ENCODE peak calls at places on chromosomes 16 and 17, in five cellular contexts. One of them, this sample, is unnamed.

GRCh38 chr16:82769845-82770244 is 143.1 kb downstream of the CDH13 start:
- DNase-seq in activated CD8-positive, alpha-beta T cell treated with anti-CD3 and anti-CD28 coated beads for 36 hours: no peak
- DNase-seq in WTC11: no peak
- DNase-seq in lung: no peak
- DNase-seq in IMR-90: no peak
- DNase-seq in this sample: no peak

GRCh38 chr16:66608241-66609138 is 4.0 kb downstream of the CMTM3 start:
- DNase-seq in activated CD8-positive, alpha-beta T cell treated with anti-CD3 and anti-CD28 coated beads for 36 hours: peak
- DNase-seq in WTC11: peak
- DNase-seq in lung: peak
- DNase-seq in IMR-90: peak
- DNase-seq in this sample: peak

GRCh38 chr16:10554569-10554968 is 25.8 kb downstream of the EMP2 start:
- DNase-seq in activated CD8-positive, alpha-beta T cell treated with anti-CD3 and anti-CD28 coated beads for 36 hours: no peak
- DNase-seq in WTC11: no peak
- DNase-seq in lung: no peak
- DNase-seq in IMR-90: no peak
- DNase-seq in this sample: no peak

GRCh38 chr17:36072431-36073121 is 8.5 kb downstream of the CCL18 start:
- DNase-seq in activated CD8-positive, alpha-beta T cell treated with anti-CD3 and anti-CD28 coated beads for 36 hours: peak
- DNase-seq in WTC11: peak
- DNase-seq in lung: peak
- DNase-seq in IMR-90: peak
- DNase-seq in this sample: peak

GRCh38 chr16:10919003-10919351 is 23.3 kb downstream of the DEXI start:
- DNase-seq in activated CD8-positive, alpha-beta T cell treated with anti-CD3 and anti-CD28 coated beads for 36 hours: no peak
- DNase-seq in WTC11: no peak
- DNase-seq in lung: no peak
- DNase-seq in IMR-90: no peak
- DNase-seq in this sample: no peak

GRCh38 chr17:7383371-7383741 is 2.5 kb downstream of the TNK1 start:
- DNase-seq in activated CD8-positive, alpha-beta T cell treated with anti-CD3 and anti-CD28 coated beads for 36 hours: no peak
- DNase-seq in WTC11: no peak
- DNase-seq in lung: no peak
- DNase-seq in IMR-90: no peak
- DNase-seq in this sample: no peak

GRCh38 chr16:81324808-81325207 is 10.0 kb downstream of the GAN start:
- DNase-seq in activated CD8-positive, alpha-beta T cell treated with anti-CD3 and anti-CD28 coated beads for 36 hours: no peak
- DNase-seq in WTC11: no peak
- DNase-seq in lung: no peak
- DNase-seq in IMR-90: no peak
- DNase-seq in this sample: no peak

GRCh38 chr17:56532926-56533325 is 60.6 kb upstream of the NOG start:
- DNase-seq in activated CD8-positive, alpha-beta T cell treated with anti-CD3 and anti-CD28 coated beads for 36 hours: no peak
- DNase-seq in WTC11: no peak
- DNase-seq in lung: no peak
- DNase-seq in IMR-90: no peak
- DNase-seq in this sample: no peak

GRCh38 chr17:48351916-48352332 is 78.1 kb downstream of the SKAP1 start:
- DNase-seq in activated CD8-positive, alpha-beta T cell treated with anti-CD3 and anti-CD28 coated beads for 36 hours: no peak
- DNase-seq in WTC11: no peak
- DNase-seq in lung: no peak
- DNase-seq in IMR-90: peak
- DNase-seq in this sample: no peak

GRCh38 chr17:36144014-36144413 is 32.4 kb downstream of the TBC1D3B start:
- DNase-seq in activated CD8-positive, alpha-beta T cell treated with anti-CD3 and anti-CD28 coated beads for 36 hours: no peak
- DNase-seq in WTC11: no peak
- DNase-seq in lung: no peak
- DNase-seq in IMR-90: no peak
- DNase-seq in this sample: no peak

GRCh38 chr16:57300387-57301125 is 16.1 kb upstream of the PLLP start:
- DNase-seq in activated CD8-positive, alpha-beta T cell treated with anti-CD3 and anti-CD28 coated beads for 36 hours: peak
- DNase-seq in WTC11: peak
- DNase-seq in lung: peak
- DNase-seq in IMR-90: peak
- DNase-seq in this sample: peak

GRCh38 chr16:138049-138417 is 440 bp downstream of the NPRL3 start:
- DNase-seq in activated CD8-positive, alpha-beta T cell treated with anti-CD3 and anti-CD28 coated beads for 36 hours: peak
- DNase-seq in WTC11: peak
- DNase-seq in lung: no peak
- DNase-seq in IMR-90: no peak
- DNase-seq in this sample: peak

GRCh38 chr17:77821114-77821513 is 137.4 kb upstream of the TNRC6C start:
- DNase-seq in activated CD8-positive, alpha-beta T cell treated with anti-CD3 and anti-CD28 coated beads for 36 hours: peak
- DNase-seq in WTC11: no peak
- DNase-seq in lung: no peak
- DNase-seq in IMR-90: no peak
- DNase-seq in this sample: no peak

GRCh38 chr16:52090080-52090479 is 456.9 kb downstream of the TOX3 start:
- DNase-seq in activated CD8-positive, alpha-beta T cell treated with anti-CD3 and anti-CD28 coated beads for 36 hours: no peak
- DNase-seq in WTC11: no peak
- DNase-seq in lung: no peak
- DNase-seq in IMR-90: peak
- DNase-seq in this sample: no peak

GRCh38 chr16:16096161-16096857 is 127.0 kb downstream of the ABCC6 start:
- DNase-seq in activated CD8-positive, alpha-beta T cell treated with anti-CD3 and anti-CD28 coated beads for 36 hours: no peak
- DNase-seq in WTC11: no peak
- DNase-seq in lung: peak
- DNase-seq in IMR-90: peak
- DNase-seq in this sample: no peak

GRCh38 chr17:185445-186138 is 4.1 kb upstream of the DOC2B start:
- DNase-seq in activated CD8-positive, alpha-beta T cell treated with anti-CD3 and anti-CD28 coated beads for 36 hours: peak
- DNase-seq in WTC11: no peak
- DNase-seq in lung: no peak
- DNase-seq in IMR-90: no peak
- DNase-seq in this sample: no peak

GRCh38 chr16:71927383-71927782 is 32.1 kb downstream of the IST1 start:
- DNase-seq in activated CD8-positive, alpha-beta T cell treated with anti-CD3 and anti-CD28 coated beads for 36 hours: no peak
- DNase-seq in WTC11: no peak
- DNase-seq in lung: peak
- DNase-seq in IMR-90: peak
- DNase-seq in this sample: no peak

GRCh38 chr16:72500545-72500944 is 328.6 kb upstream of the PMFBP1 start:
- DNase-seq in activated CD8-positive, alpha-beta T cell treated with anti-CD3 and anti-CD28 coated beads for 36 hours: no peak
- DNase-seq in WTC11: no peak
- DNase-seq in lung: no peak
- DNase-seq in IMR-90: no peak
- DNase-seq in this sample: no peak

GRCh38 chr17:47279062-47279801 is 25.6 kb downstream of the ITGB3 start:
- DNase-seq in activated CD8-positive, alpha-beta T cell treated with anti-CD3 and anti-CD28 coated beads for 36 hours: no peak
- DNase-seq in WTC11: no peak
- DNase-seq in lung: peak
- DNase-seq in IMR-90: peak
- DNase-seq in this sample: no peak

GRCh38 chr17:82449136-82449882 is 1.2 kb downstream of the CYBC1 start:
- DNase-seq in activated CD8-positive, alpha-beta T cell treated with anti-CD3 and anti-CD28 coated beads for 36 hours: peak
- DNase-seq in WTC11: peak
- DNase-seq in lung: no peak
- DNase-seq in IMR-90: no peak
- DNase-seq in this sample: peak

GRCh38 chr16:67286441-67287235 is 7.3 kb downstream of the PLEKHG4 start:
- DNase-seq in activated CD8-positive, alpha-beta T cell treated with anti-CD3 and anti-CD28 coated beads for 36 hours: no peak
- DNase-seq in WTC11: no peak
- DNase-seq in lung: no peak
- DNase-seq in IMR-90: no peak
- DNase-seq in this sample: no peak

GRCh38 chr17:1203111-1203966 is 23.6 kb upstream of the ABR start:
- DNase-seq in activated CD8-positive, alpha-beta T cell treated with anti-CD3 and anti-CD28 coated beads for 36 hours: peak
- DNase-seq in WTC11: peak
- DNase-seq in lung: peak
- DNase-seq in IMR-90: peak
- DNase-seq in this sample: peak

GRCh38 chr17:50658602-50659001 is 23.9 kb downstream of the ABCC3 start:
- DNase-seq in activated CD8-positive, alpha-beta T cell treated with anti-CD3 and anti-CD28 coated beads for 36 hours: no peak
- DNase-seq in WTC11: no peak
- DNase-seq in lung: no peak
- DNase-seq in IMR-90: no peak
- DNase-seq in this sample: no peak

GRCh38 chr16:85061566-85061965 is 34.0 kb downstream of the KIAA0513 start:
- DNase-seq in activated CD8-positive, alpha-beta T cell treated with anti-CD3 and anti-CD28 coated beads for 36 hours: no peak
- DNase-seq in WTC11: no peak
- DNase-seq in lung: peak
- DNase-seq in IMR-90: no peak
- DNase-seq in this sample: no peak

GRCh38 chr16:72068930-72069329 is 5.9 kb downstream of the HPR start:
- DNase-seq in activated CD8-positive, alpha-beta T cell treated with anti-CD3 and anti-CD28 coated beads for 36 hours: no peak
- DNase-seq in WTC11: no peak
- DNase-seq in lung: no peak
- DNase-seq in IMR-90: peak
- DNase-seq in this sample: no peak

GRCh38 chr16:67235816-67236547 is 9.1 kb downstream of the TMEM208 start:
- DNase-seq in activated CD8-positive, alpha-beta T cell treated with anti-CD3 and anti-CD28 coated beads for 36 hours: no peak
- DNase-seq in WTC11: no peak
- DNase-seq in lung: no peak
- DNase-seq in IMR-90: no peak
- DNase-seq in this sample: no peak

GRCh38 chr17:82153745-82154375 is 55.8 kb upstream of the FASN start:
- DNase-seq in activated CD8-positive, alpha-beta T cell treated with anti-CD3 and anti-CD28 coated beads for 36 hours: peak
- DNase-seq in WTC11: peak
- DNase-seq in lung: peak
- DNase-seq in IMR-90: peak
- DNase-seq in this sample: peak

GRCh38 chr17:29622337-29623282 is at the start of gene CORO6:
- DNase-seq in activated CD8-positive, alpha-beta T cell treated with anti-CD3 and anti-CD28 coated beads for 36 hours: peak
- DNase-seq in WTC11: peak
- DNase-seq in lung: no peak
- DNase-seq in IMR-90: peak
- DNase-seq in this sample: peak

GRCh38 chr16:8859913-8860881 is 8.6 kb downstream of the CARHSP1 start:
- DNase-seq in activated CD8-positive, alpha-beta T cell treated with anti-CD3 and anti-CD28 coated beads for 36 hours: no peak
- DNase-seq in WTC11: no peak
- DNase-seq in lung: no peak
- DNase-seq in IMR-90: peak
- DNase-seq in this sample: no peak

GRCh38 chr16:85611205-85611454 is 2.0 kb upstream of the GSE1 start:
- DNase-seq in activated CD8-positive, alpha-beta T cell treated with anti-CD3 and anti-CD28 coated beads for 36 hours: no peak
- DNase-seq in WTC11: no peak
- DNase-seq in lung: no peak
- DNase-seq in IMR-90: no peak
- DNase-seq in this sample: no peak

DNA sequence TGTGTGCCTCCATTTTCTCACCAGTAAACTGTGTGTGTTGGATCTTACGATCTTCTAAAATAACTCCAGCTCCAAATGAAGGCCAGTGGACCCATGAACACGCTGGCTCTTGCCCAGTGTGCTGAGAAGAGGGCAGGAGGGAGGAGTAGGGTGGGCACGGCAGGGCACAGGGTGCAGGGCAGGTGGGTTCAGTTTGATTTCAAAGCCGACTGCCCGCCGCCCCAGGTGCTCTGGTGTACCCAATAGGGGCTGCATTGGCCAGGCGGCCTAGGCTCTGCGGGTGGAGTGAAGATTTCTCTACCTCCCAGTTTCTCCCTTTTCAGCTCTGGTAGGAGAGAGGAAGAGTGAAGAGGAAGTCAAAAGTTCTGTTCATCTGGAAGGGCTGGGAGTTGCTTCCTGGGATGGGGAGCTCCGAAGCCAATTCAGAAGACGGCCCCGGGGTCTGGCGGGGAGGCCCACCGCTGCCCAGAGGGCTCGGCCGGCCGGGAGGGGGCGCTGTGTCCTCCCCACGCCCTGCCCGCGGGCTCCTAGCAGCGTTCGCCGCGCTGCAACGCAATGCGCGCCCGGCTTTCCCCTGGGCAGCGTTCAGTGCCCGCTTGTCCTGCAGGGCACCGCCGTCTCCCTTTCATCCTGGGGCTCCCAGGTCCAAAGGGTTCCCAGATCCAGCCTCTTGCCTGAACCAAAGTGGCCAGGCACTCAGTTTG is 1.1 kb upstream of the CRHR1 start:
- DNase-seq in activated CD8-positive, alpha-beta T cell treated with anti-CD3 and anti-CD28 coated beads for 36 hours: peak
- DNase-seq in WTC11: peak
- DNase-seq in lung: no peak
- DNase-seq in IMR-90: no peak
- DNase-seq in this sample: peak
- TF ChIP-seq CTCF in activated CD8-positive, alpha-beta T cell treated with anti-CD3 and anti-CD28 coated beads for 36 hours: peak
- TF ChIP-seq CTCF in WTC11: peak
- TF ChIP-seq CTCF in lung: no peak
- TF ChIP-seq CTCF in IMR-90: peak
- TF ChIP-seq CTCF in this sample: peak

GRCh38 chr17:63436523-63437110 is 9.5 kb downstream of the CYB561 start:
- DNase-seq in activated CD8-positive, alpha-beta T cell treated with anti-CD3 and anti-CD28 coated beads for 36 hours: peak
- DNase-seq in WTC11: peak
- DNase-seq in lung: no peak
- DNase-seq in IMR-90: no peak
- DNase-seq in this sample: no peak
- TF ChIP-seq CTCF in activated CD8-positive, alpha-beta T cell treated with anti-CD3 and anti-CD28 coated beads for 36 hours: no peak
- TF ChIP-seq CTCF in WTC11: no peak
- TF ChIP-seq CTCF in lung: no peak
- TF ChIP-seq CTCF in IMR-90: no peak
- TF ChIP-seq CTCF in this sample: no peak

DNA sequence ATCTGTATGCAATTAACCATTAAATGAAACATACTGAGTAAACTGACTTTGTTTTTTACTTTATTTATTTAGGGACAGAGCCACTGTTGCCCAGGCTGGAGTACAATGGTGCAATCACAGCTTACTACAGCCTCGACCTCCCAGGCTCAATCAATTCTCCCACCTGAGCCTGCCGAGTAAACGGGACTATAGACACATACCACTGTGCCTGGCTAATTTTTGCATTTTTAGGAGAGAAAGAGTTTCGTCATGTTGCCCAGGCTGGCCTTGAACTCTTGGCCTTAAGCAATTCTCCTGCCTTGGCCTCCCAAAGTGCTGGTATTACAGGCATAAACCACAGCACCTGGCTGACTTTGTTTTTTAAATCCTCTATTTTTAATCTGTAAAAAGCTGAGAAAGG is 42.6 kb downstream of the ANKFY1 start:
- DNase-seq in activated CD8-positive, alpha-beta T cell treated with anti-CD3 and anti-CD28 coated beads for 36 hours: no peak
- DNase-seq in WTC11: no peak
- DNase-seq in lung: no peak
- DNase-seq in IMR-90: no peak
- DNase-seq in this sample: no peak
- TF ChIP-seq CTCF in activated CD8-positive, alpha-beta T cell treated with anti-CD3 and anti-CD28 coated beads for 36 hours: no peak
- TF ChIP-seq CTCF in WTC11: no peak
- TF ChIP-seq CTCF in lung: no peak
- TF ChIP-seq CTCF in IMR-90: no peak
- TF ChIP-seq CTCF in this sample: no peak

DNA sequence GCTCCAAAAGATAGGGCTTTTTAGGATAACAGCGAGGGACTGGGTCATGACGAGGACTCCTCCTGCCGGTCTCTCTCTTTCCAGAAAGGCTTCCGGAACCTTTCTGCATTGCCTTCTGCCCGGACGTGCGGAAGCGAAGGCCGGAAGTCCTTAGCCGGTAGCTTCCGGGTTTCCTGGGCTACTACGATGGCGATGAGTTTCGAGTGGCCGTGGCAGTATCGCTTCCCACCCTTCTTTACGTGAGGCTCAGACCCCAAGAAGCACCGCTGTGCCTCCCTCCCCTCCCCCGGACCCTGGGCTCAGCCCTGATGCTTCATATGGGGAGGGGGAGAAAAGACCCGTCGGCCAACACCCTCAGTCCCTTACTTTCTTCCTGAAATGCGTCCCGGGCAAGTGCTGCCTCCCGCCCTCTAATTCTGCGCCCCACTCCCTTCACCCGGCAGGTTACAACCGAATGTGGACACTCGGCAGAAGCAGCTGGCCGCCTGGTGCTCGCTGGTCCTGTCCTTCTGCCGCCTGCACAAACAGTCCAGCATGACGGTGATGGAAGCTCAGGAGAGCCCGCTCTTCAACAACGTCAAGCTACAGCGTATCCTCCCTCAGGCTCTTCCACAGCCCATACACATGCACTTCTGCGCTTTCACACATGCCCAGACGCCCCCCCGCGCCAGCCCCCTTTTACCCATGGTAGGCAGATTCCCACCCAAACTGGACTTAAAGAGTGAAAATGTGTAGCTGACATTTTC is at the start of gene VPS25:
- DNase-seq in activated CD8-positive, alpha-beta T cell treated with anti-CD3 and anti-CD28 coated beads for 36 hours: peak
- DNase-seq in WTC11: peak
- DNase-seq in lung: peak
- DNase-seq in IMR-90: peak
- DNase-seq in this sample: peak
- TF ChIP-seq CTCF in activated CD8-positive, alpha-beta T cell treated with anti-CD3 and anti-CD28 coated beads for 36 hours: no peak
- TF ChIP-seq CTCF in WTC11: no peak
- TF ChIP-seq CTCF in lung: no peak
- TF ChIP-seq CTCF in IMR-90: peak
- TF ChIP-seq CTCF in this sample: no peak

This sample was measured in endothelial cell.